ENCODE peak calls at places on chromosomes 11 and 22, in four cellular contexts. One of them, this sample, is unnamed.

GRCh38 chr11:67158241-67158640 is 39.2 kb downstream of the KDM2A start:
- DNase-seq in MM.1S: no peak
- DNase-seq in H1: no peak
- DNase-seq in fibroblast of lung: peak; percentile 60
- DNase-seq in this sample: no peak

GRCh38 chr11:102830328-102830727 is 13.1 kb downstream of the MMP3 start:
- DNase-seq in MM.1S: no peak
- DNase-seq in H1: no peak
- DNase-seq in fibroblast of lung: no peak
- DNase-seq in this sample: no peak

GRCh38 chr11:69169479-69169878 is 13.7 kb downstream of the SMIM38 start:
- DNase-seq in MM.1S: no peak
- DNase-seq in H1: no peak
- DNase-seq in fibroblast of lung: no peak
- DNase-seq in this sample: no peak

GRCh38 chr22:17131686-17132085 is 10.5 kb upstream of the TMEM121B start:
- DNase-seq in MM.1S: no peak
- DNase-seq in H1: peak; percentile 17
- DNase-seq in fibroblast of lung: no peak
- DNase-seq in this sample: no peak

GRCh38 chr11:111105566-111105965 is 140.0 kb upstream of the POU2AF2 start:
- DNase-seq in MM.1S: no peak
- DNase-seq in H1: no peak
- DNase-seq in fibroblast of lung: no peak
- DNase-seq in this sample: no peak

GRCh38 chr11:79794057-79794456 is 353.2 kb upstream of the TENM4 start:
- DNase-seq in MM.1S: no peak
- DNase-seq in H1: no peak
- DNase-seq in fibroblast of lung: no peak
- DNase-seq in this sample: no peak

GRCh38 chr11:44954051-44954906 is 3.6 kb upstream of the TP53I11 start:
- DNase-seq in MM.1S: no peak
- DNase-seq in H1: no peak
- DNase-seq in fibroblast of lung: no peak
- DNase-seq in this sample: no peak

GRCh38 chr11:111406589-111406988 is 27.5 kb upstream of the POU2AF1 start:
- DNase-seq in MM.1S: no peak
- DNase-seq in H1: no peak
- DNase-seq in fibroblast of lung: no peak
- DNase-seq in this sample: no peak

GRCh38 chr22:37046589-37046988 is 5.0 kb upstream of the KCTD17 start:
- DNase-seq in MM.1S: no peak
- DNase-seq in H1: no peak
- DNase-seq in fibroblast of lung: no peak
- DNase-seq in this sample: no peak

GRCh38 chr11:77201991-77202841 is 74.2 kb downstream of the MYO7A start:
- DNase-seq in MM.1S: peak; percentile 4
- DNase-seq in H1: no peak
- DNase-seq in fibroblast of lung: no peak
- DNase-seq in this sample: no peak

GRCh38 chr11:66906077-66906929 is 49.4 kb downstream of the LRFN4 start:
- DNase-seq in MM.1S: no peak
- DNase-seq in H1: no peak
- DNase-seq in fibroblast of lung: peak; percentile 73
- DNase-seq in this sample: peak; percentile 84

GRCh38 chr22:22942511-22943329 is 55.1 kb downstream of the IGLL5 start:
- DNase-seq in MM.1S: peak; percentile 91
- DNase-seq in H1: no peak
- DNase-seq in fibroblast of lung: peak; percentile 56
- DNase-seq in this sample: peak; percentile 66

GRCh38 chr11:10042699-10043098 is 251.3 kb downstream of the SBF2 start:
- DNase-seq in MM.1S: no peak
- DNase-seq in H1: no peak
- DNase-seq in fibroblast of lung: no peak
- DNase-seq in this sample: peak; percentile 35

GRCh38 chr11:68839054-68839865 is 2.5 kb downstream of the CPT1A start:
- DNase-seq in MM.1S: peak; percentile 97
- DNase-seq in H1: peak; percentile 75
- DNase-seq in fibroblast of lung: peak; percentile 93
- DNase-seq in this sample: peak; percentile 96

GRCh38 chr22:22930222-22930497 is 42.5 kb downstream of the IGLL5 start:
- DNase-seq in MM.1S: no peak
- DNase-seq in H1: no peak
- DNase-seq in fibroblast of lung: no peak
- DNase-seq in this sample: no peak

GRCh38 chr11:66080055-66080817 is 10.2 kb downstream of the PACS1 start:
- DNase-seq in MM.1S: no peak
- DNase-seq in H1: no peak
- DNase-seq in fibroblast of lung: peak; percentile 81
- DNase-seq in this sample: peak; percentile 87

GRCh38 chr11:61828629-61829407 is 718 bp downstream of the FADS2 start:
- DNase-seq in MM.1S: no peak
- DNase-seq in H1: no peak
- DNase-seq in fibroblast of lung: peak; percentile 27
- DNase-seq in this sample: peak; percentile 33

GRCh38 chr11:70503878-70504240 is 105.5 kb downstream of the CTTN start:
- DNase-seq in MM.1S: no peak
- DNase-seq in H1: no peak
- DNase-seq in fibroblast of lung: no peak
- DNase-seq in this sample: no peak

GRCh38 chr11:19374189-19374588 is 133.4 kb upstream of the E2F8 start:
- DNase-seq in MM.1S: no peak
- DNase-seq in H1: no peak
- DNase-seq in fibroblast of lung: peak; percentile 83
- DNase-seq in this sample: peak; percentile 91

GRCh38 chr11:64894070-64894811 is 15.8 kb upstream of the EHD1 start:
- DNase-seq in MM.1S: peak; percentile 73
- DNase-seq in H1: peak; percentile 50
- DNase-seq in fibroblast of lung: peak; percentile 69
- DNase-seq in this sample: peak; percentile 83

GRCh38 chr11:63889344-63889743 is 27.6 kb downstream of the RCOR2 start:
- DNase-seq in MM.1S: no peak
- DNase-seq in H1: no peak
- DNase-seq in fibroblast of lung: no peak
- DNase-seq in this sample: no peak

GRCh38 chr11:57345555-57346151 is 7.5 kb downstream of the P2RX3 start:
- DNase-seq in MM.1S: peak; percentile 66
- DNase-seq in H1: no peak
- DNase-seq in fibroblast of lung: peak; percentile 71
- DNase-seq in this sample: peak; percentile 94

GRCh38 chr11:45100338-45100737 is 46.1 kb upstream of the PRDM11 start:
- DNase-seq in MM.1S: no peak
- DNase-seq in H1: no peak
- DNase-seq in fibroblast of lung: no peak
- DNase-seq in this sample: peak; percentile 23

GRCh38 chr11:28703371-28703770 is 595.2 kb downstream of the METTL15 start:
- DNase-seq in MM.1S: no peak
- DNase-seq in H1: no peak
- DNase-seq in fibroblast of lung: no peak
- DNase-seq in this sample: no peak

GRCh38 chr11:28702871-28703270 is 594.7 kb downstream of the METTL15 start:
- DNase-seq in MM.1S: no peak
- DNase-seq in H1: no peak
- DNase-seq in fibroblast of lung: no peak
- DNase-seq in this sample: peak; percentile 36

GRCh38 chr11:28699701-28700100 is 591.5 kb downstream of the METTL15 start:
- DNase-seq in MM.1S: no peak
- DNase-seq in H1: no peak
- DNase-seq in fibroblast of lung: no peak
- DNase-seq in this sample: no peak

GRCh38 chr11:28702450-28702790 is 594.2 kb downstream of the METTL15 start:
- DNase-seq in MM.1S: no peak
- DNase-seq in H1: no peak
- DNase-seq in fibroblast of lung: no peak
- DNase-seq in this sample: no peak

GRCh38 chr11:28701760-28702449 is 593.7 kb downstream of the METTL15 start:
- DNase-seq in MM.1S: no peak
- DNase-seq in H1: no peak
- DNase-seq in fibroblast of lung: no peak
- DNase-seq in this sample: peak; percentile 95
- TF ChIP-seq EZH2 in MM.1S: no peak
- TF ChIP-seq EZH2 in H1: no peak
- TF ChIP-seq EZH2 in fibroblast of lung: no peak
- TF ChIP-seq EZH2 in this sample: no peak

GRCh38 chr22:35784633-35785032 is 67.0 kb downstream of the APOL5 start:
- DNase-seq in MM.1S: no peak
- DNase-seq in H1: no peak
- DNase-seq in fibroblast of lung: no peak
- DNase-seq in this sample: no peak
- H3K79me2 ChIP-seq in MM.1S: peaks cover 3% of the 10 kb centered on the region
- H3K79me2 ChIP-seq in H1: no peaks in the 10 kb centered on the region
- H3K79me2 ChIP-seq in fibroblast of lung: peaks cover 62% of the 10 kb centered on the region
- H3K79me2 ChIP-seq in this sample: peaks cover 81% of the 10 kb centered on the region

GRCh38 chr11:31826530-31827438 is 15.7 kb upstream of the PAX6 start:
- DNase-seq in MM.1S: no peak
- DNase-seq in H1: no peak
- DNase-seq in fibroblast of lung: no peak
- DNase-seq in this sample: no peak

GRCh38 chr11:31823372-31824371 is 12.6 kb upstream of the PAX6 start:
- DNase-seq in MM.1S: no peak
- DNase-seq in H1: no peak
- DNase-seq in fibroblast of lung: no peak
- DNase-seq in this sample: no peak

GRCh38 chr11:31824791-31825452 is 13.8 kb upstream of the PAX6 start:
- DNase-seq in MM.1S: no peak
- DNase-seq in H1: no peak
- DNase-seq in fibroblast of lung: no peak
- DNase-seq in this sample: no peak

GRCh38 chr11:31827458-31828206 is 16.5 kb upstream of the PAX6 start:
- DNase-seq in MM.1S: no peak
- DNase-seq in H1: no peak
- DNase-seq in fibroblast of lung: no peak
- DNase-seq in this sample: no peak

GRCh38 chr11:31825453-31826391 is 14.6 kb upstream of the PAX6 start:
- DNase-seq in MM.1S: no peak
- DNase-seq in H1: no peak
- DNase-seq in fibroblast of lung: no peak
- DNase-seq in this sample: no peak
- TF ChIP-seq EZH2 in MM.1S: no peak
- TF ChIP-seq EZH2 in H1: peak; percentile 95
- TF ChIP-seq EZH2 in fibroblast of lung: peak; percentile 99
- TF ChIP-seq EZH2 in this sample: no peak

DNA sequence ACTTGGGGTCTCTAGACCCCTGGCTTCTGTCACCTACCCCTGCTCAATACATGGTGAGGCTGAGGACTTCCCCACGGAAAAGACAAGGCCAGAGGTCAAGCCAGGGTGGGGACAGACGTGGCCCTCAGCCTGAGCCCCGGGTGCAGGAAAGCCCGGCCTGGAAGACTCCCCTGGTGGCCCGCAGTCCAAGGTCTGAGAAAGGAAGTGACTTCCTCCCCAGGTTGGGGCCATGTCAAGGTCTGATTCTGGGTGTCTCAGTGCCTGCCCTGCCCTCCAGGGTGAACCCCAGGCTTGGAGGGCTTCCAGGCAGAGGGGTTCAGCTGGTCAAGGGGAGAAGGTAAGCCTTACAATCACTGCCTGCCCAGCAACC is 3.9 kb downstream of the CTSD start:
- DNase-seq in MM.1S: no peak
- DNase-seq in H1: no peak
- DNase-seq in fibroblast of lung: no peak
- DNase-seq in this sample: no peak
- H3K79me2 ChIP-seq in MM.1S: peaks cover 18% of the 10 kb centered on the region
- H3K79me2 ChIP-seq in H1: no peaks in the 10 kb centered on the region
- H3K79me2 ChIP-seq in fibroblast of lung: peaks cover 12% of the 10 kb centered on the region
- H3K79me2 ChIP-seq in this sample: peaks cover 30% of the 10 kb centered on the region

GRCh38 chr11:124739479-124740276 is at the start of gene NRGN:
- DNase-seq in MM.1S: peak; percentile 92
- DNase-seq in H1: peak; percentile 76
- DNase-seq in fibroblast of lung: peak; percentile 80
- DNase-seq in this sample: peak; percentile 97
- TF ChIP-seq EZH2 in MM.1S: no peak
- TF ChIP-seq EZH2 in H1: no peak
- TF ChIP-seq EZH2 in fibroblast of lung: no peak
- TF ChIP-seq EZH2 in this sample: no peak

GRCh38 chr11:83069441-83070043 is 2.2 kb downstream of the RAB30 start:
- DNase-seq in MM.1S: no peak
- DNase-seq in H1: no peak
- DNase-seq in fibroblast of lung: no peak
- DNase-seq in this sample: no peak
- H3K79me2 ChIP-seq in MM.1S: peaks cover 98% of the 10 kb centered on the region
- H3K79me2 ChIP-seq in H1: peaks cover 3% of the 10 kb centered on the region
- H3K79me2 ChIP-seq in fibroblast of lung: peaks cover 79% of the 10 kb centered on the region
- H3K79me2 ChIP-seq in this sample: peaks cover 88% of the 10 kb centered on the region

GRCh38 chr11:132486060-132486459 is 1046.2 kb downstream of the OPCML start:
- DNase-seq in MM.1S: no peak
- DNase-seq in H1: no peak
- DNase-seq in fibroblast of lung: no peak
- DNase-seq in this sample: no peak
- TF ChIP-seq EZH2 in MM.1S: no peak
- TF ChIP-seq EZH2 in H1: no peak
- TF ChIP-seq EZH2 in fibroblast of lung: no peak
- TF ChIP-seq EZH2 in this sample: no peak

DNA sequence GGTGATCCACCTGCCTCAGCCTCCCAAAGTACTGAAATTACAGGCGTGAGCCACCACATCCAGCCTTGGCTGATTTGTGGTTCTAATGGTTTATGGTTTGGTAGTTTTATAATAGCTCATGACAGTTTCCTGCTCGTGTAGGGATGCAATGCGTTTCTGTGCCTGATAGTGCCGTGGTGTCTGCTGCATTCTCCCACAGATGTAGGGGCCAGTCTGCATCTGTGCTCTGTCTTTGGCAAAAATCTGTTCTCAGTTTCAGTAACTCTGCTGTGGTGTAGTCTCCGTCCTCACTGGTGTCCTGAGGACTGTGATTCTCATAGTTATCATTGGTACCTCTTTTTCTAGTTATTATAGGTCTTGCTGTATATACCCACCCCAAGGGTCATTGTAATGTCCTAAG is 16.3 kb downstream of the ST14 start:
- DNase-seq in MM.1S: peak; percentile 86
- DNase-seq in H1: no peak
- DNase-seq in fibroblast of lung: no peak
- DNase-seq in this sample: no peak
- H3K79me2 ChIP-seq in MM.1S: peaks cover 92% of the 10 kb centered on the region
- H3K79me2 ChIP-seq in H1: no peaks in the 10 kb centered on the region
- H3K79me2 ChIP-seq in fibroblast of lung: no peaks in the 10 kb centered on the region
- H3K79me2 ChIP-seq in this sample: peaks cover 96% of the 10 kb centered on the region

DNA sequence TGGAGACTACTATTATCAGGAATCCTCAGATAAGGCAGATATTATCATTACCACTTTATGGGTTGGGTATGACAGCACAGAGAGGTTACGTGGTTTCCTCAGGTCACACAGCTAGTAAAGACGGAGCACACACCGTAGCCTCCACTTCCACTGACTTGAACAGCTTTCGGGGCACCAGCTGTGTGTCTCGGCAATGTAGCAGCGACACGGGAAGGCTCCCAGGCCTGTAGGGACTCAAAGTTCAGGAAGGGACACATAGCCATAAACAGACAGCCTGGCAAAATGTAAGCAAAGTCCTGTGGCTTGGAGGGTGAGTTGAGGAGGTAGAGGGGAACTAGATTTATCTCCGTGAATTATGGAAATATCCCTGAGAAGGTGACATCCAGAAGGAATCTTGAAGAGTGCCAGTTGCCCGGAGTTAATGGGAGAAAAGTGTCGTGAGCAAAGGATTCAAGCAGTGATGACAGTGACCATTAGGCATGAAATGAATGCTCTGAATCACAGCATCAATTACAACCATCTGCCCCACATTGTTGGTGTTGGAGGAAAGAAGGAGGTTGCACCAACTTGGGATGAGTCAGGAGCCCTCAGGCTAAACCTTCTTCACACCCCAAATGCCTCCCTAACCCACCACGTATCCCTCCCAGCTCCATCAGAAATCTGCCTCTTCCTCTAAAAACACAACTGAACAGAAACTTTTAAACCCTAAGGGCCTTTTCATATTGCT is 106.7 kb upstream of the ASPHD2 start:
- DNase-seq in MM.1S: no peak
- DNase-seq in H1: peak; percentile 19
- DNase-seq in fibroblast of lung: no peak
- DNase-seq in this sample: peak; percentile 75
- TF ChIP-seq EZH2 in MM.1S: no peak
- TF ChIP-seq EZH2 in H1: no peak
- TF ChIP-seq EZH2 in fibroblast of lung: no peak
- TF ChIP-seq EZH2 in this sample: no peak

This sample was measured in PC-3.